ENCODE peak calls at places on chromosomes 16 and 17, in seven cellular contexts. L, W, T, F, R, S and D are unnamed samples. For H3K36me3, the result is how much of the 10 kb centered on the place peaks cover.

GRCh38 chr16:83826146-83826913 is 18.6 kb downstream of the HSBP1 start:
- DNase-seq in F (peak), T (peak), W (peak), S (peak), R (peak), L (peak), D (peak)

GRCh38 chr16:69906838-69907301 is 44.3 kb upstream of the CLEC18A start:
- DNase-seq in F (no peak), T (no peak), R (no peak), L (peak), W (no peak), S (no peak), D (peak)

GRCh38 chr17:8685396-8685795 is 54.9 kb upstream of the MYH10 start:
- DNase-seq in W (no peak), S (no peak), L (peak), F (no peak), T (no peak), R (no peak), D (peak)

GRCh38 chr17:30720013-30720471 is 104.5 kb downstream of the CRLF3 start:
- DNase-seq in T (no peak), R (no peak), S (peak), L (no peak), W (no peak), F (no peak), D (no peak)

GRCh38 chr17:49879505-49879904 is 31.6 kb upstream of the TAC4 start:
- DNase-seq in S (no peak), R (no peak), T (no peak), F (no peak), W (no peak), L (no peak), D (no peak)

GRCh38 chr17:39800540-39800939 is 62.8 kb downstream of the GRB7 start:
- DNase-seq in F (no peak), T (no peak), R (no peak), S (no peak), L (no peak), W (peak), D (no peak)

GRCh38 chr16:88455610-88456355 is 2.7 kb downstream of the ZFPM1 start:
- DNase-seq in R (peak), W (peak), F (no peak), L (peak), S (no peak), T (no peak), D (peak)

GRCh38 chr16:62036101-62036806 is at the start of gene CDH8:
- DNase-seq in T (peak), R (no peak), F (no peak), W (no peak), L (no peak), S (no peak), D (peak)

GRCh38 chr16:63702981-63703590 is 1418.8 kb downstream of the CDH11 start:
- DNase-seq in L (no peak), F (no peak), S (no peak), T (no peak), R (no peak), W (no peak), D (no peak)

GRCh38 chr17:78933959-78934568 is 8.9 kb upstream of the TIMP2 start:
- DNase-seq in L (peak), S (peak), R (peak), T (peak), W (no peak), F (peak), D (peak)

GRCh38 chr17:32275060-32276042 is 9.7 kb downstream of the RHBDL3 start:
- DNase-seq in L (peak), W (no peak), S (no peak), R (peak), F (no peak), T (no peak), D (peak)

GRCh38 chr16:75304521-75305363 is 53.3 kb upstream of the BCAR1 start:
- DNase-seq in W (no peak), T (no peak), R (peak), S (peak), L (peak), F (peak), D (peak)

GRCh38 chr17:43601280-43602050 is 55.3 kb upstream of the ETV4 start:
- DNase-seq in R (no peak), F (peak), W (no peak), T (no peak), L (no peak), S (no peak), D (no peak)

GRCh38 chr17:2383628-2384167 is 17.2 kb downstream of the MNT start:
- DNase-seq in L (no peak), W (no peak), R (no peak), T (no peak), F (no peak), S (no peak), D (no peak)
- H3K36me3 ChIP-seq in L (under half), W (under half), R (under half), T (under half), F (under half), S (under half), D (under half)

GRCh38 chr17:57255182-57255775 is 1.0 kb upstream of the MSI2 start:
- DNase-seq in R (no peak), L (peak), S (no peak), W (no peak), F (no peak), T (no peak), D (no peak)

GRCh38 chr17:57256708-57257112 is 387 bp downstream of the MSI2 start:
- DNase-seq in W (peak), T (no peak), L (peak), S (no peak), R (peak), F (peak), D (no peak)

GRCh38 chr17:57255776-57256681 is at the start of gene MSI2:
- DNase-seq in F (peak), S (peak), W (peak), T (peak), L (peak), R (peak), D (peak)

GRCh38 chr17:57257911-57258885 is 1.9 kb downstream of the MSI2 start:
- DNase-seq in F (no peak), L (peak), R (peak), W (no peak), T (peak), S (no peak), D (no peak)

GRCh38 chr17:57257213-57257873 is 1.0 kb downstream of the MSI2 start:
- DNase-seq in S (no peak), R (no peak), F (no peak), L (peak), W (no peak), T (no peak), D (no peak)
- H3K27ac ChIP-seq in S (peak), R (no peak), F (peak), L (no peak), W (peak), T (peak), D (no peak)

DNA sequence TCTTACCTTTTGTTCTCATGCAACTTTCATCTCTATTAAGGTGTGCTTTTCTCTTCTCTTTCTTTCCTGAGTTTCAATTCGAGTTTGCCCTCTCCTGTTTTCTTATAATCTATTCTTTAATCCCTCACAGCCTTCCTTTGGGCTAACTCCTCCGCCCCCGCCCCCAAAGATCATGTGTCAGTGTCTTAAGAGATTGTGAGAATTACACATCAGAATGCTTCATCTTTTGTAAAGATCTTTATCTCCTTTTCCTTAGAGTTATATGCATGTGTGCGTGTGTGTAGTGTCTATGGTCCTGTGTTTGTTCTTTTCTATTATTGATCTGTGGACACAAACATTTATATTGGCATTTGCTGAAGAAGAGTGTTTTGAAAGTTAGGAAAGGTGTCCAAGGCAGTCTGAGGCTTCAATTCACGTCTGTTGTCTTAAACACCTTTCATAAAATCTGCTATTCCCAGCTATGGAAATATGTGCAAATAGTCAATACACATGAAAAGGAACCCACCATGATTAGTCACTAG is 6.1 kb upstream of the ALDH3A2 start:
- DNase-seq in S (no peak), F (no peak), W (no peak), T (no peak), L (no peak), R (peak), D (no peak)
- H3K4me3 ChIP-seq in S (no peak), F (no peak), W (no peak), T (no peak), L (no peak), R (no peak), D (no peak)

GRCh38 chr17:4116516-4116915 is 26.3 kb downstream of the ZZEF1 start:
- DNase-seq in R (no peak), L (no peak), W (no peak), F (no peak), S (no peak), T (no peak), D (no peak)
- H3K36me3 ChIP-seq in R (under half), L (under half), W (under half), F (half or more), S (under half), T (under half), D (under half)

DNA sequence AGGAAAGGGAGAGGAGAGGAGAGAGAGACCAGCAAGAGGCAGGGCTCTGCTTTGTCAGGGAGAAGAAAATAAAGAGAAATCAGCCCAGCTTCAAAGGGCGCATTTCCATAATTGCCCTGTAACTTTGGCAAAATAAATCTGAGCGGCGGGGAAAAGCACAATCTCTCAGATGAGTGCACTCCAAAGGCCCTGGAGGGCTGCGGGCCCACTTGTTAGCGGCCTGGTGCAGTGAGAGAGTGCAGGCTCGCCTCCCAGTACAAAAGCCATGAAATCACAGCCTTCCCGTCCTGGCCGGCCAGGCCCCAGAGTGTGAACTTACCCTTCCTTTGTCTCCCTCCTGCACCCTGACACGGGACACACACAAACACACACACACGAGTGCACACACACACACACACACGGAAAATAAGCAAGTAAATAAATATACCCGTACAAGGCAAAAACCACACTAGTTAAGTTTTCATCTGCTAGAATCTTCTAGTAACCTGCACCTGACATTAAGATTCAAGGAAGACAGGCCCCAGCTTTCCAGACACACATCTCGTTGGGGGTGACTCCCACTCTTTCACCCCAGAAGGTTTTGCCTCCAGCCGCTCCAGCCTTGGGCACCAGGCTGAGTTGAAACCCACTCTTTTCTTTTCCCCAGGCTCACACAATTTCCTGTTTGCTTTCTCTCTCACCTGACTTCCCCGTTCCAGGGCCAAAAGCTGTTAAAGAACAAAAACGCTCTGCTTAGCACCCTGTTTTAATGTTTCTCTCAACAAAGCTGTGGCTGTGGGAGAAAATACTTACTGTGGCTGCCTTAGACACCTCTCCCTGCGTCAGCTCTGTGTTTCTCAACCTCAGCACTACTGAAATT is 8.5 kb downstream of the IRX3 start:
- DNase-seq in T (peak), F (no peak), W (no peak), L (no peak), R (no peak), S (no peak), D (no peak)
- H3K27ac ChIP-seq in T (no peak), F (no peak), W (no peak), L (no peak), R (no peak), S (no peak), D (no peak)

GRCh38 chr17:7232114-7232513 is 2.2 kb downstream of the DVL2 start:
- DNase-seq in R (peak), T (no peak), L (no peak), W (no peak), F (no peak), S (no peak), D (no peak)
- H3K4me3 ChIP-seq in R (peak), T (peak), L (peak), W (no peak), F (no peak), S (no peak), D (no peak)

DNA sequence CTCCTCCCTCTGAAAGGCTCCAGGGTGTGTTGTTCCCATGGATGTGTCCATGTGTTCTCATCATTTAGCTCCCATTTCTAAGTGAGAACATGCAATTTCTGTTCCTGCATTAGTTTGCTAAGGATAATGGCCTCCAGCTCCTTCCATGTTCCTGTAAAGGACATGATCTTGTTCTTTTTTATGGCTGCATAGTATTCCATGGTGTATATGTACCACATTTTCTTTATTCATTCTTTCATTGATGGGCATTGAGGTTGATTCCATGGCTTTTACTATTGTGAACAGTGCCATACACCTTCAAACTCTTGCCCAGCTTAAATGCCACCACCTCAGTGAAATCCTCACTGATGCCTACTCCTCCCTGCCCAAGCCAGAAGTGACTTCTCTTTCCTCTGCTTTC is 4.5 kb upstream of the ORAI3 start:
- DNase-seq in R (no peak), F (no peak), W (no peak), T (no peak), L (no peak), S (no peak), D (no peak)
- H3K36me3 ChIP-seq in R (under half), F (under half), W (under half), T (under half), L (under half), S (under half), D (under half)

GRCh38 chr17:56597495-56597990 is 4.0 kb downstream of the NOG start:
- DNase-seq in T (peak), F (no peak), W (peak), R (peak), L (peak), S (no peak), D (no peak)

GRCh38 chr17:56594528-56595418 is 1.3 kb downstream of the NOG start:
- DNase-seq in R (peak), T (peak), W (peak), L (peak), S (no peak), F (no peak), D (no peak)

GRCh38 chr17:56596741-56597494 is 3.4 kb downstream of the NOG start:
- DNase-seq in S (no peak), T (peak), F (no peak), W (peak), L (peak), R (no peak), D (no peak)

GRCh38 chr17:56593741-56594527 is 435 bp downstream of the NOG start:
- DNase-seq in F (peak), T (no peak), S (no peak), L (peak), W (peak), R (peak), D (peak)

DNA sequence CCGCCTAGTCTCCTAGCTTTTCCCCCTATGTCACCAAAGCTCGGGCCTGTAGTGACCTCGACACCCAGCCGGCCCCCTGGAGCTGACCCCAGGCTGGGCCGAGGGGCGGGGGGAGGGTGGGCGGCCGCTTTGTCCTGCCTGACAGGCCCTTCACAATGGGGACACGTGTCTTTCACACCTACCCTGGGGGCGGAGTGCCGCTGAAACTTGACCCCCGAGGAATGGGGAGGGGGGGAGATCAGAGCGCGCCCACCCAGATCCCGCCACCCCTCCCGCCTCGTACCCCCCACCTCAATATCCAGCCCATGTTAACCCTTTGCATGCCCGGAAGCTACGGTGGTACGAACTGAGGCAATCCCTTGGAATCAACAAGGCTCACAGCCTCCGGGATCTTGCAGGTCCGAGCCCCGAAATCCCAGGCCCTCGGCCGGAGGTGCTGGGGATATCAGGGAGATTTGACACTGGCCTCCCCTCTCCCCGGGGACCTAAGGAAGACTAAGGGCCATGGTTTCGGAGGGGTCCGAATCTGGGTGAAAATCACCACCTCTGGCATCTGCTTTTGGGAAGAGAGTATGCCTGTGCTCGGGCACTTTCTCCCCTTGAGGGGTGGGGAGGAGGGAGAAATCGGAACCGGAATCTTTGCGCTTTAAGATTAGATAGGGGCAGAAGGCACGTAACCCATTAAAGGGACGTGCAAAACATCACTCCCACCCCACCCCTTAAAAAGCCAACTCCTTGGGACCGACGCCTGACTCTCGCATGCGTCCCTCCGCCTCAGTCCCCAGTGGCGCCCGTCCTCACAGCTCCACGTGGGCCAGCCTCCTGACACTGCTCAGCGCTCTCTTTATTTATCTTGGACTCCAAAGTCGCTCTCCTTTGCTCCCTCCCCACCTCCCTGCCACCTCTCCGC is 2.6 kb downstream of the NOG start:
- DNase-seq in T (peak), L (peak), S (no peak), F (no peak), R (peak), W (peak), D (no peak)
- H3K27ac ChIP-seq in T (peak), L (no peak), S (no peak), F (no peak), R (peak), W (peak), D (no peak)

GRCh38 chr17:18267366-18267765 is 6.9 kb downstream of the MIEF2 start:
- DNase-seq in W (no peak), S (no peak), R (no peak), L (no peak), F (no peak), T (no peak), D (no peak)
- H3K4me3 ChIP-seq in W (no peak), S (no peak), R (no peak), L (no peak), F (no peak), T (no peak), D (no peak)

GRCh38 chr17:47700471-47701449 is 6.8 kb downstream of the TBKBP1 start:
- DNase-seq in F (no peak), W (no peak), S (no peak), L (no peak), R (no peak), T (no peak), D (no peak)
- H3K36me3 ChIP-seq in F (under half), W (under half), S (under half), L (under half), R (under half), T (under half), D (under half)